ENCODE peak calls at places on chromosome 1, in five cellular contexts. O, C, N, T and Q are unnamed samples.

GRCh38 chr1:233884461-233885151 is 19.9 kb upstream of the SLC35F3 start:
- DNase-seq in T (no peak), O (no peak), N (no peak), C (no peak), Q (no peak)

GRCh38 chr1:166390406-166390805 is 223.6 kb upstream of the FAM78B start:
- DNase-seq in N (no peak), O (no peak), C (no peak), T (no peak), Q (no peak)

GRCh38 chr1:190752131-190752530 is 274.5 kb upstream of the BRINP3 start:
- DNase-seq in O (no peak), C (no peak), N (no peak), T (no peak), Q (no peak)

GRCh38 chr1:228745497-228745896 is 10.2 kb downstream of the RHOU start:
- DNase-seq in C (no peak), O (peak; percentile 28), T (no peak), N (no peak), Q (no peak)

GRCh38 chr1:78095618-78096416 is 50.1 kb downstream of the GIPC2 start:
- DNase-seq in T (no peak), N (no peak), C (no peak), O (no peak), Q (no peak)

GRCh38 chr1:33949570-33949969 is 85.7 kb downstream of the HMGB4 start:
- DNase-seq in O (no peak), N (no peak), T (no peak), C (no peak), Q (no peak)

GRCh38 chr1:35884934-35885333 is 1.9 kb downstream of the AGO1 start:
- DNase-seq in N (no peak), C (no peak), T (no peak), O (no peak), Q (no peak)

GRCh38 chr1:77987942-77988341 is 9.1 kb upstream of the FUBP1 start:
- DNase-seq in C (no peak), N (no peak), T (no peak), O (no peak), Q (no peak)

GRCh38 chr1:111192643-111193519 is 7.6 kb downstream of the DENND2D start:
- DNase-seq in C (no peak), O (no peak), N (no peak), T (no peak), Q (no peak)